ENCODE peak calls at places on chromosomes 16 and 17, in ten cellular contexts. V, U, B, R, N, J, H, Y, W and M are unnamed samples.

GRCh38 chr16:53372942-53373871 is 61.1 kb upstream of the RBL2 start:
- DNase-seq in V (no peak), U (no peak), B (no peak), R (peak), N (no peak), J (no peak), H (peak), Y (no peak), W (no peak), M (peak)

GRCh38 chr17:28747046-28747691 is 3.4 kb downstream of the TRAF4 start:
- DNase-seq in V (peak), U (peak), B (no peak), R (no peak), N (no peak), J (no peak), H (no peak), Y (no peak), W (no peak), M (no peak)

GRCh38 chr17:17551361-17551760 is 40.1 kb downstream of the PEMT start:
- DNase-seq in V (no peak), U (no peak), B (no peak), R (no peak), N (peak), J (no peak), H (no peak), Y (peak), W (no peak), M (no peak)

GRCh38 chr16:88630433-88630832 is 7.9 kb upstream of the IL17C start:
- DNase-seq in V (no peak), U (no peak), B (no peak), R (no peak), N (no peak), J (no peak), H (no peak), Y (no peak), W (no peak), M (no peak)

GRCh38 chr16:77868478-77868877 is 80.1 kb downstream of the VAT1L start:
- DNase-seq in V (no peak), U (no peak), B (no peak), R (no peak), N (no peak), J (no peak), H (peak), Y (no peak), W (no peak), M (peak)

GRCh38 chr17:2087597-2088211 is 32.8 kb downstream of the HIC1 start:
- DNase-seq in V (peak), U (peak), B (peak), R (peak), N (peak), J (no peak), H (no peak), Y (no peak), W (no peak), M (peak)

GRCh38 chr17:72223816-72224215 is 103.0 kb downstream of the SOX9 start:
- DNase-seq in V (no peak), U (no peak), B (no peak), R (no peak), N (no peak), J (no peak), H (no peak), Y (no peak), W (no peak), M (no peak)

GRCh38 chr16:78437352-78437968 is 338.0 kb downstream of the WWOX start:
- DNase-seq in V (peak), U (peak), B (no peak), R (no peak), N (peak), J (no peak), H (peak), Y (peak), W (peak), M (peak)

GRCh38 chr17:45061606-45062205 is 589 bp downstream of the NMT1 start:
- DNase-seq in V (no peak), U (no peak), B (no peak), R (no peak), N (no peak), J (no peak), H (no peak), Y (no peak), W (no peak), M (no peak)

GRCh38 chr16:84096447-84097005 is 20.2 kb downstream of the MBTPS1 start:
- DNase-seq in V (no peak), U (no peak), B (no peak), R (no peak), N (no peak), J (no peak), H (no peak), Y (no peak), W (no peak), M (no peak)

GRCh38 chr17:83203472-83204221 is 124.2 kb downstream of the METRNL start:
- DNase-seq in V (no peak), U (no peak), B (no peak), R (no peak), N (no peak), J (no peak), H (no peak), Y (peak), W (no peak), M (no peak)

GRCh38 chr16:73149329-73149728 is 101.4 kb upstream of the ZFHX3 start:
- DNase-seq in V (no peak), U (no peak), B (no peak), R (no peak), N (no peak), J (no peak), H (no peak), Y (no peak), W (no peak), M (no peak)

GRCh38 chr16:53949716-53950410 is 245.9 kb downstream of the FTO start:
- DNase-seq in V (no peak), U (no peak), B (no peak), R (peak), N (no peak), J (no peak), H (no peak), Y (peak), W (no peak), M (peak)

GRCh38 chr17:72430611-72431432 is 310.0 kb downstream of the SOX9 start:
- DNase-seq in V (no peak), U (no peak), B (no peak), R (no peak), N (no peak), J (no peak), H (no peak), Y (no peak), W (peak), M (no peak)

GRCh38 chr17:41520821-41521521 is 2.3 kb upstream of the KRT15 start:
- DNase-seq in V (no peak), U (no peak), B (no peak), R (no peak), N (no peak), J (no peak), H (no peak), Y (no peak), W (peak), M (no peak)

GRCh38 chr16:11384956-11385586 is 39.8 kb downstream of the RMI2 start:
- DNase-seq in V (no peak), U (no peak), B (no peak), R (no peak), N (no peak), J (no peak), H (no peak), Y (no peak), W (no peak), M (no peak)

GRCh38 chr17:7740481-7741001 is 23.0 kb downstream of the DNAH2 start:
- DNase-seq in V (no peak), U (no peak), B (no peak), R (no peak), N (no peak), J (no peak), H (no peak), Y (no peak), W (no peak), M (no peak)

GRCh38 chr17:82927661-82928601 is 88.1 kb upstream of the ZNF750 start:
- DNase-seq in V (no peak), U (no peak), B (no peak), R (no peak), N (no peak), J (no peak), H (no peak), Y (no peak), W (no peak), M (no peak)

GRCh38 chr16:57447142-57447962 is at the start of the genes CIAPIN1 and COQ9:
- DNase-seq in V (peak), U (peak), B (peak), R (peak), N (peak), J (peak), H (peak), Y (peak), W (peak), M (peak)

GRCh38 chr17:70629902-70630301 is 460.6 kb downstream of the KCNJ2 start:
- DNase-seq in V (no peak), U (no peak), B (no peak), R (no peak), N (no peak), J (no peak), H (no peak), Y (no peak), W (no peak), M (no peak)

GRCh38 chr17:81221371-81221841 is 1.4 kb downstream of the CEP131 start:
- DNase-seq in V (no peak), U (no peak), B (no peak), R (no peak), N (no peak), J (no peak), H (no peak), Y (no peak), W (no peak), M (no peak)

GRCh38 chr16:71927383-71927782 is 32.1 kb downstream of the IST1 start:
- DNase-seq in V (peak), U (peak), B (peak), R (no peak), N (no peak), J (no peak), H (no peak), Y (peak), W (peak), M (no peak)

GRCh38 chr17:35879748-35880654 is at the start of gene CCL5:
- DNase-seq in V (no peak), U (no peak), B (no peak), R (no peak), N (no peak), J (no peak), H (peak), Y (no peak), W (peak), M (peak)

GRCh38 chr16:682493-683395 is 1.4 kb downstream of the JMJD8 start:
- DNase-seq in V (no peak), U (no peak), B (no peak), R (no peak), N (no peak), J (no peak), H (no peak), Y (no peak), W (no peak), M (no peak)

GRCh38 chr16:81279375-81279774 is 35.4 kb upstream of the GAN start:
- DNase-seq in V (no peak), U (no peak), B (peak), R (no peak), N (no peak), J (no peak), H (no peak), Y (no peak), W (no peak), M (no peak)

GRCh38 chr17:32536736-32537646 is 50.2 kb downstream of the CDK5R1 start:
- DNase-seq in V (no peak), U (no peak), B (peak), R (no peak), N (no peak), J (no peak), H (no peak), Y (peak), W (no peak), M (no peak)

GRCh38 chr17:82246365-82247174 is 17.7 kb downstream of the SLC16A3 start:
- DNase-seq in V (no peak), U (no peak), B (peak), R (no peak), N (no peak), J (no peak), H (no peak), Y (peak), W (peak), M (no peak)

GRCh38 chr17:51402881-51403280 is 142.5 kb downstream of the UTP18 start:
- DNase-seq in V (no peak), U (no peak), B (no peak), R (no peak), N (no peak), J (no peak), H (no peak), Y (no peak), W (no peak), M (no peak)

GRCh38 chr16:11601911-11602310 is 15.2 kb upstream of the LITAF start:
- DNase-seq in V (no peak), U (no peak), B (no peak), R (no peak), N (no peak), J (no peak), H (no peak), Y (no peak), W (no peak), M (no peak)

GRCh38 chr16:53511403-53512280 is 8.6 kb upstream of the AKTIP start:
- DNase-seq in V (no peak), U (no peak), B (no peak), R (no peak), N (no peak), J (no peak), H (no peak), Y (no peak), W (no peak), M (no peak)